ENCODE peak calls at places on chromosomes 2 and 18, in four cellular contexts. X is IMR-90, R is trophoblast cell, D is mesendoderm. N is an unnamed sample.
A peak's percentile ranks its signal among the peaks of the same experiment; 100 is the strongest.

GRCh38 chr2:148906136-148906535 is 31.1 kb downstream of the KIF5C start:
- DNase-seq in D (no peak), X (no peak), R (no peak), N (no peak)

GRCh38 chr18:21404426-21404825 is 162.4 kb downstream of the GREB1L start:
- DNase-seq in R (peak; percentile 99), D (peak; percentile 32), X (no peak), N (no peak)

GRCh38 chr18:66759017-66759416 is 155.1 kb upstream of the CDH19 start:
- DNase-seq in X (no peak), D (peak; percentile 1), R (no peak), N (no peak)

GRCh38 chr2:31060397-31060796 is 77.8 kb downstream of the GALNT14 start:
- DNase-seq in X (no peak), D (no peak), R (no peak), N (no peak)

GRCh38 chr2:240791211-240791800 is 28.7 kb downstream of the KIF1A start:
- DNase-seq in X (no peak), R (no peak), D (no peak), N (no peak)

GRCh38 chr18:38262666-38263065 is 697.1 kb upstream of the CELF4 start:
- DNase-seq in R (no peak), X (no peak), D (no peak), N (no peak)

GRCh38 chr2:15050483-15050882 is 418.0 kb downstream of the LRATD1 start:
- DNase-seq in D (no peak), X (peak; percentile 81), R (no peak), N (no peak)

GRCh38 chr2:55947759-55948158 is 24.2 kb upstream of the EFEMP1 start:
- DNase-seq in X (no peak), D (no peak), R (peak; percentile 81), N (no peak)

GRCh38 chr2:43050866-43051265 is 175.5 kb downstream of the ZFP36L2 start:
- DNase-seq in X (no peak), D (no peak), R (no peak), N (no peak)

GRCh38 chr2:234203135-234203984 is 152.9 kb downstream of the SPP2 start:
- DNase-seq in D (no peak), R (peak; percentile 15), X (peak; percentile 96), N (no peak)

GRCh38 chr2:234202601-234203000 is 152.1 kb downstream of the SPP2 start:
- DNase-seq in X (no peak), R (no peak), D (no peak), N (no peak)

GRCh38 chr2:234193977-234194563 is 143.6 kb downstream of the SPP2 start:
- DNase-seq in R (peak; percentile 8), X (no peak), D (no peak), N (no peak)

GRCh38 chr2:234195516-234195915 is 145.0 kb downstream of the SPP2 start:
- DNase-seq in X (no peak), D (no peak), R (no peak), N (no peak)

DNA sequence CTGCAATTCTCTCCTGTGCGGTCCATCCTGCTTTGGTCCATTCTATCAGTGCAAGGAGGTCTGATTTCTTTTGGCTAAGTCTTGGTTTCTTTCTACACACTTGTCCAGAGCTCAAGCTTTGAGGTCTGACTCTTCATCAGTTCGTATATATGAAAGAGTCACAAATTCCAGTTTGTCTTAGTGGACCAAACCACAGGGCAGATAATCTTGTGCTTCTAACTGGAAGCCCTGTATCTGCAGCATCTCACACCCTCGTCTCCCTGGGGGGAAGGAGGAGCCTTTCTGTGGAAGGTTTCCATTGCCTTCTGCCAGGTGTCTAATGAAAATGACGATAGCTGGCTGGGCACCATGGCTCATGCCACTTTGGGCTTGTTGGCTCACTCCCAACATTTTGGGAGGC is 148.5 kb downstream of the SPP2 start:
- DNase-seq in X (peak; percentile 22), R (no peak), D (no peak), N (no peak)
- H2AK5ac ChIP-seq in X (no peak overlapping the region), R (no peak overlapping the region), D (no peak overlapping the region), N (no peak overlapping the region)

GRCh38 chr2:237305579-237305978 is 108.4 kb downstream of the COL6A3 start:
- DNase-seq in D (no peak), X (no peak), R (no peak), N (no peak)

GRCh38 chr2:237306787-237307170 is 107.2 kb downstream of the COL6A3 start:
- DNase-seq in R (no peak), X (peak; percentile 71), D (no peak), N (no peak)

GRCh38 chr2:237306083-237306786 is 107.7 kb downstream of the COL6A3 start:
- DNase-seq in R (no peak), D (no peak), X (peak; percentile 91), N (no peak)

GRCh38 chr2:237309011-237309410 is 105.0 kb downstream of the COL6A3 start:
- DNase-seq in R (no peak), X (no peak), D (no peak), N (no peak)

GRCh38 chr2:237307495-237307894 is 106.5 kb downstream of the COL6A3 start:
- DNase-seq in D (no peak), R (no peak), X (no peak), N (no peak)
- H2AK5ac ChIP-seq in D (no peak overlapping the region), R (peak overlapping the region; percentile 27), X (peak overlapping the region; percentile 95), N (no peak overlapping the region)

DNA sequence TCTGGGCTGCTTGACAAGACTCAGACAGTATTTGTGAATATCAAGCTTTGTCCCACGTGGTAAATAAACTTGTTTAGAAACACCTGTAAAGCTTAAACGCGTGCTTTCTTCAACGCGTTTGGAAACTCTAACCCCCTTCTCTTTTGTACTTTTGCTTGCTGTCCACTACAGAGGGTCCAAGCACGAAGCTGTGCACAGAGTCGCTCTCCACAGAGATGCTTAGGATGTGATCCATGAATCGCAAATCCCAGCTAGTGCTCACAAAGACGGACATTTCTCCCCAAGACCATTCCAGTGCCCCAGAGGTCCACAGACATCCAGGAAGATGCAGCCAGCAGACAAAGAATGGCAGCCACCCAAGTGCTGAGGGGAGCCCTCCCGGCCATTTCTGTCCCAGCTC is at the start of gene GPR45:
- DNase-seq in X (no peak), R (no peak), D (no peak), N (no peak)
- H2AK5ac ChIP-seq in X (no peak within 1 kb of the TSS), R (peak within 1 kb of the TSS; percentile 7), D (no peak within 1 kb of the TSS), N (no peak within 1 kb of the TSS)

DNA sequence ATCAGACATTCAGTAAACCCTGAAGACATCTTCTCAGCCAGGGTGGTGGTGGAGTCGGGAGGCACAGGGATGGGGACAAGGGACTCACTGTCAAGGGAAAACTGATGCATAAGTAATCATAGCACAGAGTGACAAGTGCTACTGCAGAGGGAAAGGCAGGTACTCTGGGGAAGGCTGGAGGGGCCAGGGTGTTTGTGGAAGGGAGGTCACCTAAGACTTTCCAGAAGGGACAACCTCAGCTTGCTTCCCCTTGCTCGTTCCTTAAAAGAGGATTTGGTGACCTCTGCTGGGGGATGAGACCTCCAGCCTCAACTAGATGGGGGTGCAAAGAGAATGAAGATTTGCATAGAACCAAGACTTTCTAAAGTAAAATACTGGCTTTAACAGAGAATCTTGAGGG is 99.5 kb downstream of the SLC4A3 start:
- DNase-seq in R (no peak), X (no peak), D (peak; percentile 74), N (no peak)
- H2AK5ac ChIP-seq in R (no peak overlapping the region), X (no peak overlapping the region), D (no peak overlapping the region), N (no peak overlapping the region)

GRCh38 chr2:100015849-100016248 is 126.5 kb downstream of the AFF3 start:
- DNase-seq in R (no peak), X (no peak), D (no peak), N (no peak)
- H2AK5ac ChIP-seq in R (peak overlapping the region; percentile 8), X (peak overlapping the region; percentile 99), D (no peak overlapping the region), N (no peak overlapping the region)

GRCh38 chr2:224210495-224211472 is 171.7 kb upstream of the SERPINE2 start:
- DNase-seq in X (no peak), D (peak; percentile 91), R (peak; percentile 75), N (no peak)
- H2AK5ac ChIP-seq in X (no peak overlapping the region), D (peak overlapping the region; percentile 38), R (no peak overlapping the region), N (no peak overlapping the region)

DNA sequence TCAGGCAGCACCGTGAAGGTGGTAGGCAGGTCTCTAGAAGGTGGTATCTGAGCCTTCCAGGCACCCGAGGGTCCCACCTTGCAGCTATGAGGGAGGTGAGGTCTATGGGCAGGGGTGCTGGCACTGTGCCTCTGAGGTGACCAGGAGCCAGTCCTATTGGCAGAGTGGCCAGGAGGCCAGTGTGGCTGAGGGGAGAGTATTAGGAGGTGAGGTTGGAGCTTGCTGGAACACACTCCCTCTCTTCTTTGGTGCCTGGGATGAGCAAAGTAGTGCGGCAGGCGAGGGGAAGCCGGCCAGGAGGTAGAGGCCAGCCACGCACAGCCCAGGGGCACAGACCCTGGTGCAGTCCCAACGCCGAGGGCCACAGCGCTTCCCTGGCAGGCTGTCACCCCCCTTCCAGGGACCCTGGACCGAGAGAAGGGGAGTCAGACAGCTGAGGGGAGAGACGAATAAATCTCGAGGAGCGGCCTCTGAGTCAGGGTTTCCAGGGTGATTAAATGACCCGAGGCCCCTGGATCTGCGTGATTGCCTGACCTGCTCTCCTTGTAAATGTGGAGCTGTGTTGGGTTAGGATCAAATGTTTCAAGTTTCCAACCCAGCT is 167.1 kb downstream of the SEPTIN10 start:
- DNase-seq in R (no peak), X (no peak), D (no peak), N (no peak)
- H2AK5ac ChIP-seq in R (no peak overlapping the region), X (peak overlapping the region; percentile 16), D (no peak overlapping the region), N (peak overlapping the region; percentile 82)

GRCh38 chr2:219482674-219483405 is 15.9 kb upstream of the GMPPA start:
- DNase-seq in R (no peak), X (no peak), D (no peak), N (no peak)
- H2AK5ac ChIP-seq in R (no peak overlapping the region), X (no peak overlapping the region), D (no peak overlapping the region), N (peak overlapping the region; percentile 69)

GRCh38 chr18:48958951-48959350 is 8.2 kb upstream of the SMAD7 start:
- DNase-seq in D (no peak), R (no peak), X (no peak), N (no peak)

GRCh38 chr18:48959551-48959920 is 8.8 kb upstream of the SMAD7 start:
- DNase-seq in R (no peak), X (no peak), D (no peak), N (no peak)

GRCh38 chr18:48957136-48957535 is 6.4 kb upstream of the SMAD7 start:
- DNase-seq in X (no peak), R (no peak), D (no peak), N (no peak)

GRCh38 chr18:48956378-48956777 is 5.6 kb upstream of the SMAD7 start:
- DNase-seq in R (no peak), D (no peak), X (peak; percentile 78), N (no peak)

DNA sequence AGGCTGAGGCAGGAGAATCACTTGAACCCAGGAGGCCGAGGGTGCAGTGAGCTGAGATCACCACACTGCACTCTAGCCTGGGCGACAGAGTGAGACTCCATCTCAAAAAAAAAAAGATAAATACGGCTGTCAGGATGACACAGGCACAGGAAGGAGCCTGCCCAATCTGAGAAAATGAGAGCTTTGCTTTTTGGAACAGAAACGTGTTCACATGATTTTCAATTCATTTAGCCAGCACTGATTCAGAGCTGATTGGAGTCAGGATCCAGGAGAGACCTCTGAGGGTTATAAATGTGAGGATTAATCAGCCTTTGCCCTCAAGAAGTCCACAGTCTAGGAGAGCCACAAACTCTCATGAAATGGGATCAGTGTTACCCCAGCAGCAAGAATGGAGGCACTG is 6.9 kb upstream of the SMAD7 start:
- DNase-seq in D (no peak), R (no peak), X (no peak), N (no peak)
- H2AK5ac ChIP-seq in D (no peak overlapping the region), R (peak overlapping the region; percentile 80), X (peak overlapping the region; percentile 33), N (no peak overlapping the region)